ENCODE peak calls at places on chromosomes 5 and 9, in four cellular contexts. One of them, this sample, is unnamed.
A peak's percentile ranks its signal among the peaks of the same experiment; 100 is the strongest.

GRCh38 chr5:52800394-52801213 is 12.9 kb downstream of the ITGA1 start:
- DNase-seq in CD4-positive, alpha-beta memory T cell: peak; percentile 35
- DNase-seq in CD8-positive, alpha-beta T cell: peak; percentile 59
- DNase-seq in small intestine: peak; percentile 83
- DNase-seq in this sample: peak; percentile 88

GRCh38 chr9:115042781-115043509 is 75.0 kb downstream of the TNC start:
- DNase-seq in CD4-positive, alpha-beta memory T cell: no peak
- DNase-seq in CD8-positive, alpha-beta T cell: no peak
- DNase-seq in small intestine: no peak
- DNase-seq in this sample: no peak

GRCh38 chr5:95621839-95622629 is 2.1 kb downstream of the GPR150 start:
- DNase-seq in CD4-positive, alpha-beta memory T cell: peak; percentile 75
- DNase-seq in CD8-positive, alpha-beta T cell: peak; percentile 58
- DNase-seq in small intestine: no peak
- DNase-seq in this sample: no peak

GRCh38 chr5:34474573-34475021 is 181.5 kb upstream of the RAI14 start:
- DNase-seq in CD4-positive, alpha-beta memory T cell: peak; percentile 15
- DNase-seq in CD8-positive, alpha-beta T cell: no peak
- DNase-seq in small intestine: peak; percentile 63
- DNase-seq in this sample: no peak

GRCh38 chr9:83432104-83432627 is 106.0 kb downstream of the FRMD3 start:
- DNase-seq in CD4-positive, alpha-beta memory T cell: no peak
- DNase-seq in CD8-positive, alpha-beta T cell: no peak
- DNase-seq in small intestine: peak; percentile 86
- DNase-seq in this sample: peak; percentile 44

GRCh38 chr5:143128412-143129071 is 274.9 kb downstream of the NR3C1 start:
- DNase-seq in CD4-positive, alpha-beta memory T cell: no peak
- DNase-seq in CD8-positive, alpha-beta T cell: no peak
- DNase-seq in small intestine: no peak
- DNase-seq in this sample: no peak

GRCh38 chr9:38022995-38023394 is 46.0 kb downstream of the SHB start:
- DNase-seq in CD4-positive, alpha-beta memory T cell: no peak
- DNase-seq in CD8-positive, alpha-beta T cell: no peak
- DNase-seq in small intestine: peak; percentile 24
- DNase-seq in this sample: no peak

GRCh38 chr5:102341918-102342317 is 45.8 kb upstream of the SLCO4C1 start:
- DNase-seq in CD4-positive, alpha-beta memory T cell: no peak
- DNase-seq in CD8-positive, alpha-beta T cell: no peak
- DNase-seq in small intestine: no peak
- DNase-seq in this sample: no peak

GRCh38 chr5:152560508-152561137 is 155.5 kb upstream of the NMUR2 start:
- DNase-seq in CD4-positive, alpha-beta memory T cell: no peak
- DNase-seq in CD8-positive, alpha-beta T cell: no peak
- DNase-seq in small intestine: peak; percentile 16
- DNase-seq in this sample: peak; percentile 41

GRCh38 chr5:159456261-159456660 is 126.0 kb upstream of the IL12B start:
- DNase-seq in CD4-positive, alpha-beta memory T cell: no peak
- DNase-seq in CD8-positive, alpha-beta T cell: peak; percentile 7
- DNase-seq in small intestine: no peak
- DNase-seq in this sample: no peak

GRCh38 chr5:14447958-14448881 is 133.4 kb upstream of the OTULINL start:
- DNase-seq in CD4-positive, alpha-beta memory T cell: no peak
- DNase-seq in CD8-positive, alpha-beta T cell: no peak
- DNase-seq in small intestine: no peak
- DNase-seq in this sample: no peak

GRCh38 chr5:57082441-57083067 is 91.3 kb upstream of the GPBP1 start:
- DNase-seq in CD4-positive, alpha-beta memory T cell: no peak
- DNase-seq in CD8-positive, alpha-beta T cell: no peak
- DNase-seq in small intestine: peak; percentile 80
- DNase-seq in this sample: no peak

GRCh38 chr5:126433708-126434107 is 10.5 kb downstream of the GRAMD2B start:
- DNase-seq in CD4-positive, alpha-beta memory T cell: no peak
- DNase-seq in CD8-positive, alpha-beta T cell: no peak
- DNase-seq in small intestine: no peak
- DNase-seq in this sample: no peak

GRCh38 chr9:128244443-128245226 is 31.2 kb downstream of the GOLGA2 start:
- DNase-seq in CD4-positive, alpha-beta memory T cell: no peak
- DNase-seq in CD8-positive, alpha-beta T cell: no peak
- DNase-seq in small intestine: no peak
- DNase-seq in this sample: peak; percentile 77
- H3K4me3 ChIP-seq in CD4-positive, alpha-beta memory T cell: no peak overlapping the region
- H3K4me3 ChIP-seq in CD8-positive, alpha-beta T cell: no peak overlapping the region
- H3K4me3 ChIP-seq in small intestine: no peak overlapping the region
- H3K4me3 ChIP-seq in this sample: peak overlapping the region; percentile 15

GRCh38 chr5:176382721-176383120 is 5.7 kb downstream of the NOP16 start:
- DNase-seq in CD4-positive, alpha-beta memory T cell: no peak
- DNase-seq in CD8-positive, alpha-beta T cell: no peak
- DNase-seq in small intestine: no peak
- DNase-seq in this sample: no peak
- H3K36me3 ChIP-seq in CD4-positive, alpha-beta memory T cell: peaks cover 45% of the 10 kb centered on the region
- H3K36me3 ChIP-seq in CD8-positive, alpha-beta T cell: peaks cover 36% of the 10 kb centered on the region
- H3K36me3 ChIP-seq in small intestine: peaks cover 9% of the 10 kb centered on the region
- H3K36me3 ChIP-seq in this sample: peaks cover 84% of the 10 kb centered on the region

GRCh38 chr5:141373673-141374317 is at the start of gene PCDHGA6:
- DNase-seq in CD4-positive, alpha-beta memory T cell: no peak
- DNase-seq in CD8-positive, alpha-beta T cell: no peak
- DNase-seq in small intestine: no peak
- DNase-seq in this sample: no peak
- H3K9me3 ChIP-seq in CD4-positive, alpha-beta memory T cell: no peaks in the 10 kb centered on the region
- H3K9me3 ChIP-seq in CD8-positive, alpha-beta T cell: peaks cover 5% of the 10 kb centered on the region
- H3K9me3 ChIP-seq in small intestine: no peaks in the 10 kb centered on the region
- H3K9me3 ChIP-seq in this sample: peaks cover 46% of the 10 kb centered on the region

GRCh38 chr5:78293856-78294249 is 645 bp downstream of the AP3B1 start:
- DNase-seq in CD4-positive, alpha-beta memory T cell: no peak
- DNase-seq in CD8-positive, alpha-beta T cell: no peak
- DNase-seq in small intestine: peak; percentile 40
- DNase-seq in this sample: no peak
- H3K4me3 ChIP-seq in CD4-positive, alpha-beta memory T cell: peak overlapping the region; percentile 99
- H3K4me3 ChIP-seq in CD8-positive, alpha-beta T cell: peak overlapping the region; percentile 99
- H3K4me3 ChIP-seq in small intestine: peak overlapping the region; percentile 86
- H3K4me3 ChIP-seq in this sample: peak overlapping the region; percentile 93

DNA sequence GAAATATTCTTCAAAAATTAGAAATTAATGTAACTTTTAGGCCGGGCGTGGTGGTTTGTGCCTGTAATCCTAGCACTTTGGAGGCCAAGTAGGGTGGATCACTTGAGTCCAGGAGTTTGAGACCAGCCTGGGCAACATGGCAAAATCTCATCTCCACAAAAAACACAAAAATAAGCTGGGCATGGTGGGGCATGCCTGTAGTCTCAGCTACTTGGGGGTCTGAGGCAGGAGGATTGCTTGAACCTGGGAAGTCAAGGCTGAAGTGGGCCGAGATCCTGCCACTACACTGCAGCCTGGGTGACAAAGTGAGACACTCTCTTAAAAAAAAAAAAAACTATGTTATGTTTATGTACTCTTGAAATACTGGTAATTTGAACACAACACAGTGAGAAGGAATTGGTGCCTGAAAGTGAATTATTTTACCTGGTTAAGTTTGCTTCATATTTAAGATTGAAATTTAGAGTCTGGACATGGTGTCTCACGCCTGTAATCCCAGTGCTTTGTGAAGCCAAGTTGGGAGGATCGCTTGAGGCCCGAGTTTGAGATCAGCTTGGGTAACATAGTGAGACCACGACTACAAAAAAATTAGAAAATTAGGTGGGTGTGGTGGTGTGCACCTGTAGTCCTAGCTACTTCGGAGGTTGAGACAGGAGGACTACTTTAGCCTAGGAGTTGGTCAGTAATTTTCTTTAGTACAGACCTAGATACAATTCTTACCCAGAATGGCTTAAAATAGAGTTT is 15.0 kb downstream of the ARRDC3 start:
- DNase-seq in CD4-positive, alpha-beta memory T cell: no peak
- DNase-seq in CD8-positive, alpha-beta T cell: no peak
- DNase-seq in small intestine: no peak
- DNase-seq in this sample: no peak
- H3K36me3 ChIP-seq in CD4-positive, alpha-beta memory T cell: peaks cover 42% of the 10 kb centered on the region
- H3K36me3 ChIP-seq in CD8-positive, alpha-beta T cell: peaks cover 36% of the 10 kb centered on the region
- H3K36me3 ChIP-seq in small intestine: peaks cover 4% of the 10 kb centered on the region
- H3K36me3 ChIP-seq in this sample: peaks cover 59% of the 10 kb centered on the region

DNA sequence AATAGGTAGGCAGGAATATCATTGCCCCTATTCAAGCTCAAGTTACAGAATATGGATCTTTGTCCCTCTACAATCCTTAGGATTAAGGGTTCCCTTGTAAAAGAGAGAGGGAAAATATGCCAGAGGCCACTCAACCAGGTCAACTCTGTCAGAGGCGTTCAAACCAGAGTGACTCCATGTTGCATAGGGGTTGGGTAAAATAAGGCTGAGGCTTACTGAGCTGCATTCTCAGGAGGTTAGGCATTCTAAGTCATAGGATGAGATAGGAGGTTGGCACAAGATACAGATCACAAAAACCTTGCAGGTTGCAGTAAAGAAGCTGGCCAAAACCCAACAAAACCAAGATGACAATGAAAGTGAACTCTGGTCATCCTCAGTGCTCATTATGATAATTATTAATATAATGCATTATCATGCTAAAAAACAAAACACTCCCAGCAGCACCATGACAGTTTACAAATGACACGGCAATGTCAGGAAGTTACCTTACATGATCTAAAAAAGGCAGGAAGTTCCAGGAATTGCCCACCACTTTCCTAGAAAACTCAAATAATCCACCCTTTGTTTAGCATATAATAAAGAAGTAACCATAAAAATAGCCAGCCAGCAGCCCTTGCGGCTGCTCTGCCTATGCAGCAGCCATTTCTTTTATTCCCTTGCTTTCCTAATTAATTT is 64.8 kb downstream of the ERP44 start:
- DNase-seq in CD4-positive, alpha-beta memory T cell: no peak
- DNase-seq in CD8-positive, alpha-beta T cell: no peak
- DNase-seq in small intestine: no peak
- DNase-seq in this sample: no peak
- H3K9me3 ChIP-seq in CD4-positive, alpha-beta memory T cell: no peaks in the 10 kb centered on the region
- H3K9me3 ChIP-seq in CD8-positive, alpha-beta T cell: no peaks in the 10 kb centered on the region
- H3K9me3 ChIP-seq in small intestine: no peaks in the 10 kb centered on the region
- H3K9me3 ChIP-seq in this sample: peaks cover under 1% of the 10 kb centered on the region

GRCh38 chr9:12774861-12775367 is at the start of gene LURAP1L:
- DNase-seq in CD4-positive, alpha-beta memory T cell: no peak
- DNase-seq in CD8-positive, alpha-beta T cell: no peak
- DNase-seq in small intestine: peak; percentile 77
- DNase-seq in this sample: peak; percentile 90

GRCh38 chr9:12776775-12777055 is 1.9 kb downstream of the LURAP1L start:
- DNase-seq in CD4-positive, alpha-beta memory T cell: no peak
- DNase-seq in CD8-positive, alpha-beta T cell: no peak
- DNase-seq in small intestine: no peak
- DNase-seq in this sample: no peak

GRCh38 chr9:12775963-12776774 is 1.3 kb downstream of the LURAP1L start:
- DNase-seq in CD4-positive, alpha-beta memory T cell: no peak
- DNase-seq in CD8-positive, alpha-beta T cell: no peak
- DNase-seq in small intestine: peak; percentile 88
- DNase-seq in this sample: peak; percentile 100

GRCh38 chr9:12773562-12773961 is 1.3 kb upstream of the LURAP1L start:
- DNase-seq in CD4-positive, alpha-beta memory T cell: no peak
- DNase-seq in CD8-positive, alpha-beta T cell: no peak
- DNase-seq in small intestine: no peak
- DNase-seq in this sample: no peak

GRCh38 chr9:12775373-12775962 is 648 bp downstream of the LURAP1L start:
- DNase-seq in CD4-positive, alpha-beta memory T cell: no peak
- DNase-seq in CD8-positive, alpha-beta T cell: no peak
- DNase-seq in small intestine: no peak
- DNase-seq in this sample: peak; percentile 79
- H3K4me3 ChIP-seq in CD4-positive, alpha-beta memory T cell: no peak overlapping the region
- H3K4me3 ChIP-seq in CD8-positive, alpha-beta T cell: no peak overlapping the region
- H3K4me3 ChIP-seq in small intestine: peak overlapping the region; percentile 80
- H3K4me3 ChIP-seq in this sample: peak overlapping the region; percentile 70

GRCh38 chr5:65382582-65382981 is 99.1 kb downstream of the ADAMTS6 start:
- DNase-seq in CD4-positive, alpha-beta memory T cell: no peak
- DNase-seq in CD8-positive, alpha-beta T cell: no peak
- DNase-seq in small intestine: no peak
- DNase-seq in this sample: no peak
- H3K36me3 ChIP-seq in CD4-positive, alpha-beta memory T cell: no peaks in the 10 kb centered on the region
- H3K36me3 ChIP-seq in CD8-positive, alpha-beta T cell: no peaks in the 10 kb centered on the region
- H3K36me3 ChIP-seq in small intestine: no peaks in the 10 kb centered on the region
- H3K36me3 ChIP-seq in this sample: no peaks in the 10 kb centered on the region

DNA sequence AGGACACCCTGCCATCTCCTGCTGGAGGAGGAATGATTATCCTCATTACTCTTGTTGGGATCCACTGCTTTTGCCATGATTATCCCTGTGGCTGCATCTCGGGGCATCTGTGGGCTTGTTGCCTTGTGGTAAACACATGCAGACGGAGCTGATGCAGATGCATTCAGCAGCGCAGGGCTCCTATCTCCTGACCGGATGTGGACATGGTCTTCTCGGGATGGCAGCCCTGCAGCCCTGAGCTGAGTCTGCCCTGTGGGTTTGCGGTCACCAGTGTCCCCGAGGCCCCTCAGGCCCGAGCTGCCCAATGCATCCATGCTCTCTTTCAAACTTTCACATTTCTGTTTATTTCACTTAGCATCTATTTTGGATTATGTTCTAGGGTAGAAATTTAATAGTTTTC is 250.4 kb upstream of the IRX1 start:
- DNase-seq in CD4-positive, alpha-beta memory T cell: no peak
- DNase-seq in CD8-positive, alpha-beta T cell: no peak
- DNase-seq in small intestine: no peak
- DNase-seq in this sample: no peak
- H3K9me3 ChIP-seq in CD4-positive, alpha-beta memory T cell: no peaks in the 10 kb centered on the region
- H3K9me3 ChIP-seq in CD8-positive, alpha-beta T cell: no peaks in the 10 kb centered on the region
- H3K9me3 ChIP-seq in small intestine: no peaks in the 10 kb centered on the region
- H3K9me3 ChIP-seq in this sample: no peaks in the 10 kb centered on the region

DNA sequence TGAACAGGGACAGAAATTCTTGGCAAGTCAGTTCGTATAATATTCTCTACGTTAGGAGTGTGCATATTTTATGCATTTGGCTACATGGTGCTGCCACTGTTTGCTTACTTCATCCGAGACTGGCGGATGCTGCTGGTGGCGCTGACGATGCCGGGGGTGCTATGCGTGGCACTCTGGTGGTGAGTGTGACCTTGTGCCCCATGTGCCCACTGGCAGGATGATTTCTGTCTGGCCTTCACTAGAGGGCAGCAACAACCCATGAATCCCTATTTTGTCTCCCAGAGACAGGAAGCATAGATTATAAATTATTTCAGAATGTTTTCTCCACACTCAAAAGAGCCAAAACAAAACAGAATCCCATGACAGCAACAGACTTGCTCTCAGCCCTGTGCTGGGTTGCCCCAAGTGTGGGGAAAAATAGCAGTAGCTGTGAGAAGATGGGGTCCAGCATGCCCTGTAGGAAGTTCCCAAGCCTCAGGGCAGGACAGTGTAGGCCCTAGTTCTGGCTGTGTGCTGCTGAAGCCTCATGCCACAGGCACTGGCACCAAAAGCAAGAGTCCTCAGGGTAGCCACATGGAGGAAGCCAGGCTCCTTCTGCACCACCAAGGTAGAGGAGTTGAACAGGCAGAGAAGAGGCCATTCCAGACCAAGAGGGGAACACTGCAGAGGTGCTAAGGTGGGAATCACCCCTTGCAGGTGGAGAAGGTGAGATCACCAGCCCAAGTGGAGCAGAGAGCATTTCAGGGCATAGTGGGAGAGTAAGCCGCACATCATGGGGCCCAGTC is 16.0 kb downstream of the SLC22A5 start:
- DNase-seq in CD4-positive, alpha-beta memory T cell: peak; percentile 73
- DNase-seq in CD8-positive, alpha-beta T cell: peak; percentile 77
- DNase-seq in small intestine: peak; percentile 71
- DNase-seq in this sample: peak; percentile 67
- H3K4me3 ChIP-seq in CD4-positive, alpha-beta memory T cell: no peak overlapping the region
- H3K4me3 ChIP-seq in CD8-positive, alpha-beta T cell: no peak overlapping the region
- H3K4me3 ChIP-seq in small intestine: no peak overlapping the region
- H3K4me3 ChIP-seq in this sample: no peak overlapping the region